ENCODE peak calls at places on chromosomes 12 and 14, in four cellular contexts. Y is tibial nerve, O is astrocyte, L is K562. W is an unnamed sample.

GRCh38 chr12:49865782-49866135 is 22.9 kb upstream of the BCDIN3D start:
- DNase-seq in Y (no peak), O (no peak), L (no peak), W (no peak)

GRCh38 chr12:67388331-67389163 is 119.4 kb downstream of the CAND1 start:
- DNase-seq in Y (no peak), O (no peak), L (no peak), W (peak; percentile 28)

GRCh38 chr14:39426605-39427004 is 5.6 kb downstream of the FBXO33 start:
- DNase-seq in Y (no peak), O (peak; percentile 58), L (no peak), W (no peak)

GRCh38 chr12:32235251-32235650 is 128.6 kb downstream of the BICD1 start:
- DNase-seq in Y (no peak), O (no peak), L (no peak), W (no peak)

GRCh38 chr14:102394717-102395378 is 32.1 kb downstream of the TECPR2 start:
- DNase-seq in Y (no peak), O (no peak), L (no peak), W (peak; percentile 30)

GRCh38 chr14:95515523-95516517 is 630 bp downstream of the SYNE3 start:
- DNase-seq in Y (no peak), O (peak; percentile 27), L (peak; percentile 75), W (peak; percentile 83)

GRCh38 chr14:103480595-103480994 is 42.0 kb downstream of the CKB start:
- DNase-seq in Y (no peak), O (no peak), L (no peak), W (no peak)

GRCh38 chr14:73746540-73747385 is 32.6 kb upstream of the PNMA1 start:
- DNase-seq in Y (no peak), O (no peak), L (no peak), W (no peak)

GRCh38 chr14:66403183-66403582 is 83.0 kb upstream of the CCDC196 start:
- DNase-seq in Y (no peak), O (peak; percentile 7), L (no peak), W (peak; percentile 53)

GRCh38 chr12:95218852-95219171 is 1.2 kb downstream of the VEZT start:
- DNase-seq in Y (no peak), O (no peak), L (no peak), W (no peak)

GRCh38 chr14:55914771-55915170 is 203.4 kb upstream of the PELI2 start:
- DNase-seq in Y (no peak), O (peak; percentile 80), L (no peak), W (no peak)

GRCh38 chr12:124391340-124392261 is 96.7 kb downstream of the RFLNA start:
- DNase-seq in Y (peak; percentile 69), O (peak; percentile 59), L (no peak), W (no peak)

GRCh38 chr12:103632554-103633216 is 45.6 kb downstream of the STAB2 start:
- DNase-seq in Y (no peak), O (peak; percentile 2), L (peak; percentile 89), W (peak; percentile 78)

GRCh38 chr12:97169922-97170321 is 262.9 kb downstream of the NEDD1 start:
- DNase-seq in Y (no peak), O (no peak), L (no peak), W (no peak)

GRCh38 chr14:76948213-76948947 is 80.1 kb downstream of the IRF2BPL start:
- DNase-seq in Y (no peak), O (no peak), L (no peak), W (no peak)

GRCh38 chr12:11771356-11771755 is 121.9 kb downstream of the ETV6 start:
- DNase-seq in Y (no peak), O (peak; percentile 55), L (no peak), W (no peak)

GRCh38 chr12:121943926-121944325 is 25.5 kb downstream of the CFAP251 start:
- DNase-seq in Y (no peak), O (no peak), L (no peak), W (no peak)

GRCh38 chr12:116400671-116401357 is 123.3 kb upstream of the MED13L start:
- DNase-seq in Y (no peak), O (no peak), L (no peak), W (no peak)

GRCh38 chr12:116542345-116542950 is 16.7 kb upstream of the MAP1LC3B2 start:
- DNase-seq in Y (no peak), O (no peak), L (peak; percentile 35), W (no peak)

GRCh38 chr12:65891987-65892481 is 67.8 kb downstream of the HMGA2 start:
- DNase-seq in Y (peak; percentile 84), O (peak; percentile 100), L (no peak), W (no peak)

GRCh38 chr12:44696542-44696941 is 179.6 kb downstream of the NELL2 start:
- DNase-seq in Y (no peak), O (no peak), L (no peak), W (no peak)

GRCh38 chr12:39227218-39227617 is 215.7 kb downstream of the KIF21A start:
- DNase-seq in Y (no peak), O (peak; percentile 3), L (no peak), W (peak; percentile 1)

GRCh38 chr12:75910452-75910722 is 121.2 kb downstream of the PHLDA1 start:
- DNase-seq in Y (no peak), O (no peak), L (no peak), W (no peak)

GRCh38 chr14:76867536-76868452 is 41.6 kb downstream of the LRRC74A start:
- DNase-seq in Y (no peak), O (no peak), L (no peak), W (no peak)

GRCh38 chr14:77980475-77981321 is 180.8 kb downstream of the ADCK1 start:
- DNase-seq in Y (no peak), O (no peak), L (no peak), W (no peak)

GRCh38 chr12:54658306-54659264 is 10.4 kb upstream of the DCD start:
- DNase-seq in Y (no peak), O (no peak), L (peak; percentile 66), W (peak; percentile 20)

GRCh38 chr12:110893956-110894355 is 26.4 kb downstream of the MYL2 start:
- DNase-seq in Y (no peak), O (no peak), L (no peak), W (no peak)

GRCh38 chr12:79662046-79662811 is 28.5 kb downstream of the PAWR start:
- DNase-seq in Y (no peak), O (peak; percentile 58), L (no peak), W (no peak)

GRCh38 chr14:58270628-58271027 is 26.0 kb downstream of the PSMA3 start:
- DNase-seq in Y (no peak), O (no peak), L (no peak), W (no peak)

GRCh38 chr14:71632440-71632946 is 299.7 kb upstream of the RGS6 start:
- DNase-seq in Y (no peak), O (no peak), L (no peak), W (no peak)

GRCh38 chr12:122042910-122043309 is 21.2 kb downstream of the BCL7A start:
- DNase-seq in Y (no peak), O (no peak), L (no peak), W (no peak)

GRCh38 chr14:95360828-95361227 is 41.1 kb upstream of the CLMN start:
- DNase-seq in Y (no peak), O (no peak), L (no peak), W (no peak)

GRCh38 chr12:106954462-106955376 is 988 bp upstream of the TMEM263 start:
- DNase-seq in Y (peak; percentile 35), O (no peak), L (peak; percentile 45), W (no peak)

GRCh38 chr12:122031342-122032216 is 9.9 kb downstream of the BCL7A start:
- DNase-seq in Y (peak; percentile 20), O (no peak), L (peak; percentile 73), W (peak; percentile 41)

GRCh38 chr14:23362200-23362599 is 2.8 kb downstream of the EFS start:
- DNase-seq in Y (no peak), O (peak; percentile 22), L (no peak), W (no peak)

GRCh38 chr14:23366163-23366921 is 1.4 kb upstream of the EFS start:
- DNase-seq in Y (peak; percentile 57), O (peak; percentile 68), L (peak; percentile 39), W (peak; percentile 88)

GRCh38 chr14:23364164-23364571 is 804 bp downstream of the EFS start:
- DNase-seq in Y (peak; percentile 46), O (peak; percentile 4), L (peak; percentile 16), W (no peak)

GRCh38 chr14:23364604-23365352 is at the start of gene EFS:
- DNase-seq in Y (no peak), O (peak; percentile 10), L (no peak), W (no peak)

GRCh38 chr14:23365353-23366162 is 586 bp upstream of the EFS start:
- DNase-seq in Y (no peak), O (peak; percentile 10), L (peak; percentile 12), W (peak; percentile 33)
- H3K27ac ChIP-seq in Y (peak overlapping the region; percentile 97), O (no peak overlapping the region), L (no peak overlapping the region), W (peak overlapping the region; percentile 83)

DNA sequence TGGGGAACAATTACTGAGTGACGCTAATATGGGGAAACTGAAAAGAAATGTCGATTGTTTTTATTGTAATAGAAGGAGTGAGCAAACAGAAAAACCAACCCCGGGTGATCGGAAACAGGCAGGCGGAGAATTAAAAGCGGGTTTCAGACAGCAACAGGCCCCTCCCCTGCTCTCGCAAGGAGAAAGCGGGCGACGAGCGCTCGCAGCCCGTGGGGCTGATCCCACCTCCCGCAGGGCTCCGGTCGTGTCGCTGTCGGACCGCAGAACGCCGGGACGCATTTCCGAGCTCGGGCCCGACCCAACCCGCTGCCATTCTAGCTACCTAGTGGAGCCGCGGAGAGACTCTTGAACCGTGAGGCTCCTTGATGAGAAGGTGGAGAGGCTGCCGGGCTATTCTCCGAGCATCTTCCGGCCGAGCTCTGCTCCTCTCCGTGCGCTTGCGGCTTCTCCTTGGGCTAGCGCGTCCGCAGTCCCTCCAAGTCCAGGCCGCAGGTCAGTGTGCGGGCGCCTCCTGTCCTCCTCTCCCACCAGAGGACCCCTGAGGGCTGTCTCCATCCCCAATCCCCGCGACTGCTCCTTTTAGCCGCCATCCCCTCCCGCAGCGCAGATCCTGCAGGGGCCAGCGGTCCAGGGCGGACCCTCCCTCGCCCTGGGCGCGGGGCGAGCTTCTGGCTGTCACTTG is 4.1 kb upstream of the PAX9 start:
- DNase-seq in Y (no peak), O (no peak), L (no peak), W (no peak)
- H3K4me3 ChIP-seq in Y (peak overlapping the region; percentile 25), O (peak overlapping the region; percentile 5), L (no peak overlapping the region), W (no peak overlapping the region)

GRCh38 chr12:119696943-119697342 is 29.0 kb downstream of the PRKAB1 start:
- DNase-seq in Y (no peak), O (no peak), L (no peak), W (no peak)

GRCh38 chr12:119693511-119693910 is 25.6 kb downstream of the PRKAB1 start:
- DNase-seq in Y (no peak), O (peak; percentile 69), L (no peak), W (no peak)

GRCh38 chr12:119693006-119693405 is 25.1 kb downstream of the PRKAB1 start:
- DNase-seq in Y (peak; percentile 39), O (peak; percentile 97), L (no peak), W (no peak)

GRCh38 chr12:119694111-119694510 is 26.2 kb downstream of the PRKAB1 start:
- DNase-seq in Y (no peak), O (no peak), L (no peak), W (no peak)

GRCh38 chr12:119695034-119695433 is 27.1 kb downstream of the PRKAB1 start:
- DNase-seq in Y (no peak), O (no peak), L (peak; percentile 37), W (peak; percentile 19)
- H3K36me3 ChIP-seq in Y (no peaks in the 10 kb centered on the region), O (peaks cover 7% of the 10 kb centered on the region), L (peaks cover 47% of the 10 kb centered on the region), W (no peaks in the 10 kb centered on the region)

GRCh38 chr14:100748403-100748802 is 21.7 kb downstream of the DLK1 start:
- DNase-seq in Y (no peak), O (no peak), L (no peak), W (no peak)

GRCh38 chr14:100748944-100749343 is 22.3 kb downstream of the DLK1 start:
- DNase-seq in Y (no peak), O (no peak), L (no peak), W (no peak)

GRCh38 chr14:100746326-100746725 is 19.6 kb downstream of the DLK1 start:
- DNase-seq in Y (no peak), O (no peak), L (no peak), W (no peak)

GRCh38 chr14:100747736-100748135 is 21.0 kb downstream of the DLK1 start:
- DNase-seq in Y (no peak), O (no peak), L (no peak), W (no peak)

GRCh38 chr14:100747021-100747586 is 20.4 kb downstream of the DLK1 start:
- DNase-seq in Y (peak; percentile 7), O (peak; percentile 98), L (no peak), W (no peak)
- H3K27ac ChIP-seq in Y (no peak overlapping the region), O (no peak overlapping the region), L (no peak overlapping the region), W (no peak overlapping the region)